ENCODE peak calls at places on chromosomes 13 and 19, in six cellular contexts. O is heart left ventricle, S is neural progenitor cell, M is tibial artery, C is A549, E is PC-9. F is an unnamed sample.

GRCh38 chr13:112575680-112576079 is 12.3 kb downstream of the TUBGCP3 start:
- DNase-seq in E (no peak), O (no peak), C (no peak), M (no peak), S (no peak), F (no peak)

GRCh38 chr19:17358395-17358794 is 18.7 kb downstream of the PLVAP start:
- DNase-seq in E (peak; percentile 15), O (no peak), S (no peak), M (peak; percentile 41), C (peak; percentile 50), F (peak; percentile 70)

GRCh38 chr19:35901055-35901644 is 810 bp upstream of the NFKBID start:
- DNase-seq in C (no peak), S (no peak), M (no peak), O (no peak), E (peak; percentile 27), F (no peak)

GRCh38 chr13:29279859-29280258 is 315.6 kb downstream of the SLC7A1 start:
- DNase-seq in C (no peak), O (no peak), S (no peak), M (no peak), E (no peak), F (no peak)

GRCh38 chr13:84443463-84443862 is 561.2 kb upstream of the SLITRK1 start:
- DNase-seq in C (no peak), M (no peak), S (no peak), E (no peak), O (no peak), F (no peak)

GRCh38 chr19:57103573-57104277 is 16.1 kb upstream of the USP29 start:
- DNase-seq in S (peak; percentile 51), E (peak; percentile 35), M (peak; percentile 53), C (peak; percentile 59), O (peak; percentile 58), F (no peak)

GRCh38 chr19:36939153-36939552 is 23.0 kb downstream of the ZNF568 start:
- DNase-seq in E (no peak), S (no peak), C (no peak), M (no peak), O (no peak), F (no peak)

GRCh38 chr19:11268783-11269267 is 6.5 kb upstream of the DOCK6 start:
- DNase-seq in S (no peak), C (peak; percentile 25), O (peak; percentile 92), M (peak; percentile 57), E (no peak), F (peak; percentile 84)

GRCh38 chr13:79560954-79561353 is 80.0 kb downstream of the NDFIP2 start:
- DNase-seq in C (no peak), E (peak; percentile 2), M (no peak), O (no peak), S (no peak), F (no peak)

GRCh38 chr13:84446972-84447700 is 564.9 kb upstream of the SLITRK1 start:
- DNase-seq in S (no peak), M (no peak), O (no peak), E (no peak), C (no peak), F (no peak)

DNA sequence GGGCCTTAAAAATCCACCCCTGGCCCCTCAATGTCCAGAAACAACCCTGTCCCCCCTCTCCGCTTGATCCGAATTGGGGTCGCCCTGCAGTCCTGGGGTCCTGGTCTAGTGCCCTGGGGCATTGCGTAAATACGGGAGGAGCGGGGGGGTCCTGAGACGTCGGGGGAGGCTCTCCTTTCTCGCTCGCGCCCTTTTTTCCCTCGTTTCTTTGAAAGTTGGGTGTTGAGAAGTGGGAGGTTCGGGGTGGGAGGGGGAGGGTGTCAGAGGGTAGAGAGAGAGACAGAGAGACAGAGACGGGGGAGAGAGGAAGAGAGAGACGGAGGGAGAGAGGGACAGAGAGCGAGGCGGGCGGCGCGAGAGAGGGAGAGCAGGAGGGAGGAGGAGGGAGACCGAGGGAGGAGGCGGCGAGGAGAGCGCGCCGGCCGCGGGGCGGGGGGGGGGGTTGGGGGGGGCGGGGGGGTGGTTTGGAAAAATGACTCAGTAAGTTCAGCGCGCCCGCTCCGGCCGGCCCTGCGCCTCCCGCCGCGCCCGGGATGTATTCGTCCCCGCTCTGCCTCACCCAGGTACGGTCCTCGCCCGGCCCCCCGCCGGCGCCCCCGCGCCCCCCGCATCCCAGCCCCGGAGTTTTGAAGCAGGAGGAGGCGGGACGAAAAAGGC is at the start of gene NFIC:
- DNase-seq in E (peak; percentile 47), S (peak; percentile 54), M (peak; percentile 84), C (peak; percentile 87), O (peak; percentile 87), F (peak; percentile 95)
- H3K4me1 ChIP-seq in E (peaks cover 4% of the 10 kb centered on the region), S (peaks cover 20% of the 10 kb centered on the region), M (peaks cover 40% of the 10 kb centered on the region), C (peaks cover 58% of the 10 kb centered on the region), O (peaks cover 6% of the 10 kb centered on the region), F (peaks cover 39% of the 10 kb centered on the region)

GRCh38 chr13:110015253-110015652 is 228.9 kb upstream of the IRS2 start:
- DNase-seq in C (peak; percentile 70), S (no peak), M (no peak), O (no peak), E (no peak), F (no peak)

GRCh38 chr13:110010433-110011135 is 224.2 kb upstream of the IRS2 start:
- DNase-seq in E (no peak), C (no peak), O (no peak), M (no peak), S (no peak), F (no peak)

GRCh38 chr13:110008816-110009215 is 222.4 kb upstream of the IRS2 start:
- DNase-seq in M (no peak), O (no peak), E (no peak), C (no peak), S (no peak), F (no peak)

GRCh38 chr13:110014719-110015118 is 228.3 kb upstream of the IRS2 start:
- DNase-seq in E (no peak), O (no peak), C (peak; percentile 70), M (no peak), S (no peak), F (no peak)

DNA sequence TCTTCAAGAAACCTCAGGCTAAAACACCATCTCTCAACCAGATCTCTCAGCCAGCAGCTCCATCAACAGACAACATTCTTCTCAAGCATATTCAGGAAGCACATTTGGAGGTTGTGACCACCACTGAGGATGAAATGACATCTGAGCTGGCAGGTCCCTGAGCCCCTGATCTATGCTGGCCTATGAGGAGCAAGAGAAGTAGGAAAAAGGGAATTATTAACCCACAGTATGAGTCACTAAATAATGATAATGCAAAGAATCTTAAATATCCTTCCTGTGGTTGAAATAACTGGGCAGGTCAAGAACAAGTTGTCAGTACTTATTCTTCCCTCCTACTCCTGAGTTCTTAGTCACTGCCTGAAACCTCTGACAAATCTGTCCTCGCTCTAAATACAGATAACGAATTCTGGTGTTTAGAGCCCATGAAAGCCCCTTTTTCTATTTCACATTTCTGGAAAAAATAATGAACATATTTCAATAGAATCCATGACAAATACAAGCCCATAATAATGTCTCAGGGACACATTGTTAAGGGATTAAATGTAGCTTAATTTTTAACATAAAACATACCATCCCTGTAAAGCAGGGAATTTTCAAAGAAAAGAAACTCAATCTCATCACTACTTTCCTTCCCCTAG is 225.8 kb upstream of the IRS2 start:
- DNase-seq in S (no peak), E (peak; percentile 77), M (no peak), C (peak; percentile 91), O (no peak), F (no peak)
- TF ChIP-seq CTCF in S (no peak), E (no peak), M (no peak), C (no peak), O (no peak), F (no peak)

GRCh38 chr19:6064016-6064702 is 46.1 kb downstream of the RFX2 start:
- DNase-seq in C (peak; percentile 35), S (no peak), O (no peak), E (peak; percentile 66), M (no peak), F (peak; percentile 50)

GRCh38 chr19:6064703-6065073 is 45.6 kb downstream of the RFX2 start:
- DNase-seq in C (no peak), O (no peak), M (no peak), S (no peak), E (no peak), F (no peak)

GRCh38 chr19:6062274-6062673 is 48.0 kb downstream of the RFX2 start:
- DNase-seq in S (no peak), M (peak; percentile 74), C (no peak), O (peak; percentile 64), E (no peak), F (peak; percentile 70)

GRCh38 chr19:6062961-6063575 is 47.2 kb downstream of the RFX2 start:
- DNase-seq in E (no peak), M (no peak), O (no peak), S (no peak), C (no peak), F (peak; percentile 58)

GRCh38 chr19:6063576-6063961 is 46.7 kb downstream of the RFX2 start:
- DNase-seq in O (no peak), M (no peak), C (no peak), S (no peak), E (no peak), F (peak; percentile 51)
- H3K4me1 ChIP-seq in O (peaks cover 7% of the 10 kb centered on the region), M (peaks cover 53% of the 10 kb centered on the region), C (peaks cover 60% of the 10 kb centered on the region), S (peaks cover 14% of the 10 kb centered on the region), E (peaks cover 75% of the 10 kb centered on the region), F (peaks cover 13% of the 10 kb centered on the region)

DNA sequence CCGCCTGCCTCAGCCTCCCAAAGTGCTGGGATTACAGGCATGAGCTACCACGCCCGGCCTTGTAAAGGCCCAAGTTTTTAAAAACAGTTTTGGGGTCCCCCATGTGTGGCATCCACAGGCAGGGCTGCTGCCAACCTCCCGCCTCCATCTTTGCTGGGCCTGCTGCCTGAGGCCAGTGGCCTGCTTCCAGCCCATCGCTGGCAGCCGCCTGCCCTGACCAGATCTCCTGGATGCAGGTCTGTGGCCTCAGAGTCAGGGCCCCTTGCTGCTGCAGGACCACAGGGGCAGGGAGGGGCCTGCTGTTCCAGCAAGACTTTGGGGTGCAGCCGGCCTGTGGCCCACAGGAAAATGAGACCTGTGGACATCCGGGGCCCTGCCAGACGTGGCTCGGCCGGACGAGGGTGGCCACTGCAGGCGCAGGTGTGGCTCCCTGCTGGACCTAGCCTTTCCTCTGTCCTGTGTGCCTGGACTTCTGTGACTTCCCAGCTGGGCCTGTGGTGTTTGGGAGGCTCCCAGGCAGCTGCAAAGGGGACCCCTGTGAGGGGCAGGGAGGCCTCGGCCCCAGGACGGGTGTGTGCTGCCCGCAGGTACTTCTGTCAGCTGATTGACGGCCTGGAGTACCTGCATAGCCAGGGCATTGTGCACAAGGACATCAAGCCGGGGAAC is 14.3 kb downstream of the STK11 start:
- DNase-seq in S (no peak), E (no peak), C (no peak), M (no peak), O (no peak), F (no peak)
- TF ChIP-seq CTCF in S (no peak), E (no peak), C (no peak), M (no peak), O (no peak), F (no peak)

DNA sequence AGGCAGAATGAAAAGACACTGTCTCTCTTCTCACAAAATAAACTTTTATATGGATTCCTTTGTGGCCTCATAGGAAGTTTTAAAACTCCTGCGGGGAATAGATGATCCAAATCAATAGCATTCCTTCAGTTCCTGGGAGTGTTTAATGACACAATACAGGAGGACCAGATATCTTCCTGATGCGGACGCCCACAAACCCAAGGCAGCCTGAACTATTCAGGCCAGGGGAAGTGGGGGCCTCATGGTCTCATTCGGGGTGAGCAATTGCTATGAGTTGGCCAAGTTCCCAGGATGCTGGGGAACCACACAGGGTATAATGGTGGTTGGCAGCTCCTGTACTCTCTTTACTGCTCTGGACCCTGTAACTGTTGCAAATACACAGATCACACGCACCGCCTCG is 401.2 kb downstream of the IRS2 start:
- DNase-seq in C (no peak), O (no peak), E (no peak), M (no peak), S (no peak), F (no peak)
- H3K4me1 ChIP-seq in C (no peaks in the 10 kb centered on the region), O (no peaks in the 10 kb centered on the region), E (peaks cover 37% of the 10 kb centered on the region), M (no peaks in the 10 kb centered on the region), S (no peaks in the 10 kb centered on the region), F (no peaks in the 10 kb centered on the region)

F was measured in kidney.